ENCODE peak calls at places on chromosomes 12 and 14, in nine cellular contexts. V is HTR-8/SVneo; F is Calu3; D is brain microvascular endothelial cell; J is H7; M is GM10248; H is activated effector memory CD4-positive, alpha-beta T cell treated with Interleukin-2 at 50 U/mL for 16 hours; O is GF-D8; A is heart left ventricle. N is an unnamed sample.

GRCh38 chr14:35420036-35420811 is 15.7 kb upstream of the NFKBIA start:
- DNase-seq in D (no peak), V (peak; percentile 40), H (no peak), M (no peak), F (no peak), O (no peak), A (no peak), J (no peak), N (no peak)

GRCh38 chr12:89566615-89567014 is 40.8 kb upstream of the POC1B start:
- DNase-seq in H (no peak), F (no peak), J (no peak), V (no peak), D (peak; percentile 43), M (no peak), O (no peak), A (no peak), N (no peak)

GRCh38 chr14:64064447-64064846 is 211.6 kb downstream of the SYNE2 start:
- DNase-seq in F (no peak), H (no peak), V (no peak), M (no peak), J (no peak), D (no peak), O (no peak), A (no peak), N (no peak)

GRCh38 chr14:86761611-86762010 is 1231.4 kb downstream of the GALC start:
- DNase-seq in H (no peak), M (no peak), O (no peak), D (no peak), F (no peak), J (no peak), A (no peak), V (no peak), N (no peak)

GRCh38 chr14:60561845-60562746 is 53.1 kb downstream of the SIX6 start:
- DNase-seq in A (peak; percentile 13), F (peak; percentile 56), V (peak; percentile 82), O (no peak), H (no peak), D (peak; percentile 66), M (peak; percentile 41), J (peak; percentile 50), N (no peak)

GRCh38 chr14:94767321-94767878 is 2.5 kb downstream of the GSC start:
- DNase-seq in D (no peak), F (no peak), V (no peak), A (no peak), M (no peak), O (no peak), H (no peak), J (peak; percentile 69), N (no peak)

GRCh38 chr14:86654558-86655184 is 1124.7 kb downstream of the FLRT2 start:
- DNase-seq in H (no peak), F (peak; percentile 38), M (no peak), V (peak; percentile 10), O (no peak), J (peak; percentile 30), D (peak; percentile 27), A (peak; percentile 14), N (peak; percentile 11)

GRCh38 chr14:80839743-80840142 is 101.8 kb downstream of the CEP128 start:
- DNase-seq in O (no peak), D (no peak), J (no peak), F (no peak), A (no peak), H (no peak), M (no peak), V (no peak), N (no peak)

GRCh38 chr12:93943766-93944165 is 204.6 kb upstream of the PLXNC1 start:
- DNase-seq in M (no peak), V (peak; percentile 11), O (no peak), D (no peak), A (no peak), F (no peak), J (no peak), H (no peak), N (no peak)

GRCh38 chr12:58364389-58365086 is 423.2 kb downstream of the ATP23 start:
- DNase-seq in F (no peak), J (no peak), V (peak; percentile 78), M (no peak), D (peak; percentile 98), O (no peak), A (no peak), H (no peak), N (no peak)

GRCh38 chr12:50297996-50298395 is 14.7 kb upstream of the LIMA1 start:
- DNase-seq in M (no peak), F (no peak), H (no peak), V (no peak), J (no peak), O (no peak), A (no peak), D (no peak), N (no peak)

GRCh38 chr12:27623645-27624044 is 72.6 kb upstream of the REP15 start:
- DNase-seq in O (no peak), H (no peak), J (no peak), A (no peak), M (no peak), F (no peak), D (peak; percentile 80), V (no peak), N (no peak)

GRCh38 chr12:86671001-86671400 is 414.8 kb upstream of the MGAT4C start:
- DNase-seq in F (no peak), O (no peak), A (no peak), M (no peak), J (no peak), H (no peak), D (no peak), V (no peak), N (no peak)

GRCh38 chr12:54411398-54412241 is 7.4 kb downstream of the ITGA5 start:
- DNase-seq in J (peak; percentile 94), V (peak; percentile 47), O (peak; percentile 29), H (peak; percentile 60), F (no peak), M (no peak), A (peak; percentile 60), D (peak; percentile 89), N (peak; percentile 57)

GRCh38 chr12:52434096-52434733 is at the start of gene KRT75:
- DNase-seq in J (no peak), V (no peak), A (no peak), H (no peak), M (no peak), F (no peak), O (no peak), D (no peak), N (no peak)

GRCh38 chr14:54580933-54581332 is 14.0 kb downstream of the SAMD4A start:
- DNase-seq in F (no peak), A (no peak), H (no peak), D (no peak), M (no peak), O (no peak), J (no peak), V (no peak), N (no peak)

GRCh38 chr14:23153891-23154796 is 29.3 kb downstream of the SLC7A8 start:
- DNase-seq in O (peak; percentile 65), D (peak; percentile 13), V (no peak), A (peak; percentile 90), J (peak; percentile 85), H (no peak), M (no peak), F (peak; percentile 47), N (no peak)

GRCh38 chr14:54916061-54916460 is 13.4 kb upstream of the GCH1 start:
- DNase-seq in D (no peak), F (no peak), O (no peak), A (no peak), M (no peak), V (no peak), J (no peak), H (no peak), N (no peak)

GRCh38 chr12:95803817-95804216 is 13.3 kb upstream of the NTN4 start:
- DNase-seq in M (no peak), V (no peak), D (no peak), F (no peak), H (no peak), J (no peak), O (no peak), A (no peak), N (no peak)

GRCh38 chr14:78157855-78158436 is 12.2 kb upstream of the NRXN3 start:
- DNase-seq in F (peak; percentile 51), O (no peak), H (no peak), D (no peak), M (no peak), J (peak; percentile 52), A (no peak), V (peak; percentile 24), N (no peak)

GRCh38 chr12:57213763-57214397 is 2.7 kb upstream of the NXPH4 start:
- DNase-seq in M (no peak), H (no peak), F (no peak), A (no peak), J (no peak), O (no peak), D (no peak), V (no peak), N (no peak)

GRCh38 chr12:32440120-32440865 is 40.9 kb downstream of the FGD4 start:
- DNase-seq in A (no peak), D (no peak), F (no peak), H (no peak), O (no peak), V (no peak), M (no peak), J (no peak), N (no peak)

GRCh38 chr12:55933158-55933798 is 2.3 kb downstream of the DGKA start:
- DNase-seq in D (no peak), O (no peak), J (no peak), V (peak; percentile 72), M (no peak), A (no peak), H (no peak), F (peak; percentile 50), N (no peak)

N was measured in T-cell.